ENCODE peak calls at places on chromosomes 16 and 17, in ten cellular contexts. K is body of pancreas; R is Panc1; Y is cardiac fibroblast; L is CD4-positive, alpha-beta T cell; A is stomach; Z is gastrocnemius medialis; H is B cell; U is lung; B is esophagus squamous epithelium. T is an unnamed sample.

GRCh38 chr17:76561799-76562268 is 22.0 kb downstream of the PRCD start:
- DNase-seq in H (no peak), L (no peak), Z (no peak), A (no peak), K (no peak), U (no peak), R (no peak), B (no peak), Y (peak), T (no peak)

GRCh38 chr17:14471052-14471451 is 170.2 kb downstream of the HS3ST3B1 start:
- DNase-seq in L (no peak), K (no peak), Z (no peak), R (peak), U (no peak), A (no peak), Y (peak), H (no peak), B (no peak), T (no peak)

GRCh38 chr17:27457405-27457730 is 1.1 kb downstream of the KSR1 start:
- DNase-seq in A (no peak), R (no peak), U (no peak), Y (no peak), Z (no peak), L (no peak), K (no peak), B (no peak), H (no peak), T (no peak)

GRCh38 chr17:42459983-42460300 is 1.3 kb downstream of the ATP6V0A1 start:
- DNase-seq in L (no peak), A (no peak), Y (peak), U (no peak), K (no peak), B (no peak), R (no peak), H (peak), Z (no peak), T (no peak)

GRCh38 chr17:2949469-2950044 is 113.8 kb downstream of the OR1D5 start:
- DNase-seq in Z (peak), B (no peak), A (peak), Y (peak), H (no peak), L (no peak), U (no peak), R (peak), K (peak), T (peak)

GRCh38 chr17:8109669-8110455 is 8.5 kb downstream of the ALOXE3 start:
- DNase-seq in K (peak), R (no peak), B (no peak), Z (no peak), Y (peak), H (peak), A (peak), U (no peak), L (peak), T (peak)

GRCh38 chr16:68069511-68070248 is 15.5 kb upstream of the NFATC3 start:
- DNase-seq in R (no peak), U (peak), L (peak), Y (no peak), K (peak), H (no peak), B (no peak), A (no peak), Z (peak), T (peak)

GRCh38 chr16:88975511-88976061 is 1.4 kb downstream of the CBFA2T3 start:
- DNase-seq in U (no peak), A (no peak), R (no peak), L (no peak), Z (no peak), K (no peak), H (peak), B (no peak), Y (no peak), T (no peak)

GRCh38 chr17:66842959-66843358 is 8.0 kb downstream of the CACNG5 start:
- DNase-seq in Y (no peak), L (no peak), A (no peak), B (no peak), H (no peak), K (no peak), U (no peak), Z (no peak), R (no peak), T (no peak)

GRCh38 chr17:39486242-39486641 is 25.0 kb downstream of the CDK12 start:
- DNase-seq in L (no peak), R (no peak), B (no peak), Y (peak), H (no peak), A (peak), K (no peak), U (no peak), Z (no peak), T (no peak)

GRCh38 chr16:64356267-64356666 is 765.6 kb downstream of the CDH11 start:
- DNase-seq in B (no peak), A (no peak), U (no peak), Y (peak), H (no peak), Z (no peak), R (no peak), K (no peak), L (no peak), T (no peak)

GRCh38 chr16:2765462-2766404 is 11.3 kb downstream of the ELOB start:
- DNase-seq in K (no peak), H (peak), U (no peak), B (no peak), A (no peak), Y (no peak), R (no peak), Z (no peak), L (no peak), T (no peak)

GRCh38 chr16:2763173-2763572 is 10.7 kb downstream of the SRRM2 start:
- DNase-seq in L (no peak), A (no peak), K (no peak), H (no peak), B (no peak), U (no peak), Z (no peak), Y (no peak), R (no peak), T (no peak)

GRCh38 chr16:2766430-2767139 is 10.5 kb downstream of the ELOB start:
- DNase-seq in Y (no peak), B (no peak), H (no peak), A (no peak), Z (no peak), R (no peak), U (no peak), K (no peak), L (no peak), T (no peak)

GRCh38 chr16:2762711-2763110 is 10.3 kb downstream of the SRRM2 start:
- DNase-seq in U (no peak), Z (no peak), L (no peak), K (no peak), Y (no peak), H (no peak), R (no peak), A (no peak), B (no peak), T (no peak)

GRCh38 chr16:2764718-2765117 is 12.3 kb downstream of the SRRM2 start:
- DNase-seq in Y (no peak), R (no peak), K (no peak), U (no peak), A (no peak), Z (no peak), B (no peak), L (no peak), H (no peak), T (no peak)
- TF ChIP-seq CTCF in Y (no peak), R (no peak), K (no peak), U (no peak), A (no peak), Z (no peak), B (no peak), L (no peak), H (no peak), T (no peak)

GRCh38 chr17:17570207-17570797 is 21.2 kb downstream of the PEMT start:
- DNase-seq in L (no peak), Y (peak), K (peak), R (no peak), U (no peak), Z (peak), A (peak), H (no peak), B (no peak), T (peak)
- TF ChIP-seq CTCF in L (no peak), Y (peak), K (peak), R (no peak), U (peak), Z (peak), A (no peak), H (no peak), B (no peak), T (peak)

GRCh38 chr17:31405941-31406371 is 14.5 kb downstream of the RAB11FIP4 start:
- DNase-seq in B (no peak), Y (no peak), R (no peak), K (no peak), L (no peak), H (no peak), A (no peak), Z (no peak), U (no peak), T (no peak)
- TF ChIP-seq CTCF in B (no peak), Y (no peak), R (no peak), K (no peak), L (no peak), H (no peak), A (no peak), Z (no peak), U (no peak), T (no peak)

GRCh38 chr17:63275318-63275967 is 170.7 kb downstream of the CYB561 start:
- DNase-seq in H (no peak), K (no peak), R (peak), Z (no peak), U (no peak), Y (peak), B (no peak), L (no peak), A (no peak), T (no peak)
- TF ChIP-seq CTCF in H (no peak), K (no peak), R (no peak), Z (no peak), U (no peak), Y (no peak), B (no peak), L (no peak), A (no peak), T (no peak)

GRCh38 chr16:85631802-85632393 is 18.8 kb downstream of the GSE1 start:
- DNase-seq in A (no peak), B (no peak), Y (no peak), R (no peak), H (no peak), Z (no peak), L (no peak), K (no peak), U (no peak), T (no peak)
- TF ChIP-seq CTCF in A (no peak), B (no peak), Y (no peak), R (no peak), H (no peak), Z (no peak), L (no peak), K (peak), U (no peak), T (no peak)